ENCODE peak calls at places on chromosomes 16 and 17, in eight cellular contexts. T, W, V, G, D, P, X and Q are unnamed samples.

GRCh38 chr17:48997103-48997826 is at the start of gene IGF2BP1:
- DNase-seq in T (no peak), W (peak), V (no peak), G (no peak), D (peak), P (no peak), X (no peak), Q (no peak)

GRCh38 chr17:49928126-49928800 is 40.7 kb upstream of the DLX4 start:
- DNase-seq in T (no peak), W (no peak), V (no peak), G (no peak), D (no peak), P (no peak), X (no peak), Q (no peak)

GRCh38 chr17:31580331-31581021 is 189.0 kb downstream of the RAB11FIP4 start:
- DNase-seq in T (no peak), W (no peak), V (no peak), G (peak), D (peak), P (no peak), X (no peak), Q (no peak)

GRCh38 chr17:40061532-40062038 is 1.2 kb upstream of the THRA start:
- DNase-seq in T (no peak), W (no peak), V (no peak), G (no peak), D (no peak), P (no peak), X (peak), Q (peak)

GRCh38 chr17:17724307-17724921 is 43.2 kb downstream of the RAI1 start:
- DNase-seq in T (no peak), W (no peak), V (peak), G (no peak), D (peak), P (no peak), X (no peak), Q (peak)

GRCh38 chr17:14331200-14331981 is 30.5 kb downstream of the HS3ST3B1 start:
- DNase-seq in T (no peak), W (no peak), V (no peak), G (no peak), D (no peak), P (no peak), X (no peak), Q (no peak)

GRCh38 chr16:65667013-65667578 is 545.2 kb upstream of the CDH11 start:
- DNase-seq in T (no peak), W (no peak), V (no peak), G (no peak), D (no peak), P (no peak), X (no peak), Q (no peak)

GRCh38 chr17:5592382-5592781 is 8.1 kb upstream of the NLRP1 start:
- DNase-seq in T (no peak), W (peak), V (no peak), G (no peak), D (peak), P (no peak), X (no peak), Q (no peak)

GRCh38 chr17:55319933-55320593 is 55.3 kb downstream of the HLF start:
- DNase-seq in T (no peak), W (no peak), V (no peak), G (no peak), D (no peak), P (no peak), X (no peak), Q (no peak)

GRCh38 chr17:63120406-63120805 is 154.4 kb downstream of the TANC2 start:
- DNase-seq in T (no peak), W (no peak), V (no peak), G (no peak), D (no peak), P (no peak), X (no peak), Q (no peak)

GRCh38 chr17:39863918-39864746 is at the start of gene IKZF3:
- DNase-seq in T (no peak), W (peak), V (peak), G (peak), D (peak), P (no peak), X (peak), Q (peak)

GRCh38 chr17:61724777-61725176 is 133.8 kb upstream of the NACA2 start:
- DNase-seq in T (no peak), W (no peak), V (no peak), G (no peak), D (no peak), P (no peak), X (no peak), Q (no peak)

GRCh38 chr17:77308768-77309726 is 168.3 kb downstream of the SEC14L1 start:
- DNase-seq in T (peak), W (no peak), V (no peak), G (no peak), D (no peak), P (peak), X (no peak), Q (no peak)

GRCh38 chr17:35726609-35727460 is 4.6 kb upstream of the RASL10B start:
- DNase-seq in T (no peak), W (no peak), V (peak), G (no peak), D (no peak), P (no peak), X (peak), Q (no peak)

GRCh38 chr17:82793974-82794620 is 42.2 kb downstream of the TBCD start:
- DNase-seq in T (peak), W (no peak), V (no peak), G (no peak), D (no peak), P (peak), X (no peak), Q (no peak)

GRCh38 chr17:21285164-21286065 is 904 bp downstream of the MAP2K3 start:
- DNase-seq in T (peak), W (no peak), V (no peak), G (peak), D (peak), P (peak), X (peak), Q (no peak)

GRCh38 chr17:82966415-82966814 is 113.0 kb upstream of the METRNL start:
- DNase-seq in T (peak), W (no peak), V (no peak), G (no peak), D (no peak), P (no peak), X (no peak), Q (peak)

GRCh38 chr17:47990962-47991731 is 20.2 kb downstream of the CDK5RAP3 start:
- DNase-seq in T (no peak), W (no peak), V (no peak), G (no peak), D (no peak), P (no peak), X (no peak), Q (peak)

GRCh38 chr17:31593806-31594205 is 202.3 kb downstream of the RAB11FIP4 start:
- DNase-seq in T (no peak), W (no peak), V (peak), G (no peak), D (no peak), P (no peak), X (no peak), Q (peak)

GRCh38 chr17:48470388-48471034 is 40.5 kb upstream of the SKAP1 start:
- DNase-seq in T (no peak), W (no peak), V (no peak), G (no peak), D (no peak), P (no peak), X (no peak), Q (no peak)

GRCh38 chr16:83930730-83931500 is 22.1 kb upstream of the OSGIN1 start:
- DNase-seq in T (no peak), W (no peak), V (no peak), G (no peak), D (no peak), P (no peak), X (no peak), Q (no peak)

GRCh38 chr16:89343501-89344291 is 126.2 kb downstream of the ZNF778 start:
- DNase-seq in T (no peak), W (no peak), V (no peak), G (no peak), D (no peak), P (no peak), X (peak), Q (no peak)

GRCh38 chr16:53769787-53770186 is 65.8 kb downstream of the FTO start:
- DNase-seq in T (no peak), W (no peak), V (no peak), G (no peak), D (peak), P (no peak), X (no peak), Q (no peak)

GRCh38 chr17:31371511-31372097 is 19.9 kb upstream of the RAB11FIP4 start:
- DNase-seq in T (no peak), W (no peak), V (no peak), G (no peak), D (peak), P (no peak), X (no peak), Q (no peak)

GRCh38 chr16:24367186-24367585 is 111.1 kb downstream of the CACNG3 start:
- DNase-seq in T (no peak), W (no peak), V (no peak), G (no peak), D (no peak), P (no peak), X (no peak), Q (no peak)

GRCh38 chr17:39376434-39376833 is 25.0 kb downstream of the FBXL20 start:
- DNase-seq in T (no peak), W (no peak), V (no peak), G (peak), D (no peak), P (no peak), X (no peak), Q (no peak)

GRCh38 chr17:8159459-8160223 is 3.1 kb downstream of the VAMP2 start:
- DNase-seq in T (peak), W (no peak), V (no peak), G (no peak), D (no peak), P (peak), X (no peak), Q (peak)
- H3K27ac ChIP-seq in T (peak), W (no peak), V (no peak), G (peak), D (no peak), P (peak), X (peak), Q (peak)

GRCh38 chr17:78362232-78362631 is 2.4 kb upstream of the SOCS3 start:
- DNase-seq in T (no peak), W (no peak), V (no peak), G (no peak), D (no peak), P (no peak), X (no peak), Q (no peak)

GRCh38 chr17:78360371-78361226 is 722 bp upstream of the SOCS3 start:
- DNase-seq in T (peak), W (peak), V (peak), G (peak), D (peak), P (peak), X (peak), Q (peak)

GRCh38 chr17:78361227-78361683 is 1.4 kb upstream of the SOCS3 start:
- DNase-seq in T (no peak), W (no peak), V (no peak), G (no peak), D (no peak), P (no peak), X (no peak), Q (no peak)

GRCh38 chr17:78364436-78365281 is 4.8 kb upstream of the SOCS3 start:
- DNase-seq in T (no peak), W (no peak), V (no peak), G (no peak), D (no peak), P (no peak), X (no peak), Q (no peak)

DNA sequence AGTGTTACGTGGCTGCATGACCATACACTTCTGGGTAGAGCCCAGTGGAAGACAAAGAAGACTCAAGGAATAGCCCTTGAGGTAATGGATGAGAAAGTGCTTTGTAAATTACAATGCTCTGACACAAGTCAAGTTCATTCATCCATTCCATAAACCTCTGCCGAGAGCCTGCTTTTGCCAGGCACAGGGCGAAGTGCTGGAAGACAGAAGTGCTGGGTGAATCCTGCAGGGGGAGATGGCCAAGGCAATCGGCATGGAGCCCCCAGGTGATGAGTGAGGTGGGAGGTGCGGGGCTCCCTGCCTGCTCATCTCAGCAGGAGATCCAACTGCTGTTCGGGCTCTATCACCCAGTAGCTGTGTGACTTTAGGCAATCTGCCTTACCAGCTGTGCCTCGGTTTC is 2.8 kb upstream of the SOCS3 start:
- DNase-seq in T (no peak), W (no peak), V (no peak), G (no peak), D (no peak), P (no peak), X (no peak), Q (no peak)
- TF ChIP-seq CTCF in T (no peak), W (no peak), V (no peak), G (no peak), D (no peak), P (no peak), X (no peak), Q (no peak)

GRCh38 chr17:76264425-76264754 is 758 bp upstream of the UBALD2 start:
- DNase-seq in T (no peak), W (no peak), V (no peak), G (no peak), D (no peak), P (no peak), X (no peak), Q (no peak)

GRCh38 chr17:76264755-76265623 is at the start of gene UBALD2:
- DNase-seq in T (peak), W (peak), V (peak), G (peak), D (peak), P (peak), X (peak), Q (peak)

GRCh38 chr17:76263896-76264295 is 1.3 kb upstream of the UBALD2 start:
- DNase-seq in T (no peak), W (no peak), V (no peak), G (no peak), D (no peak), P (no peak), X (no peak), Q (peak)

GRCh38 chr17:76261421-76262215 is 3.5 kb upstream of the UBALD2 start:
- DNase-seq in T (no peak), W (no peak), V (no peak), G (no peak), D (peak), P (no peak), X (no peak), Q (no peak)

DNA sequence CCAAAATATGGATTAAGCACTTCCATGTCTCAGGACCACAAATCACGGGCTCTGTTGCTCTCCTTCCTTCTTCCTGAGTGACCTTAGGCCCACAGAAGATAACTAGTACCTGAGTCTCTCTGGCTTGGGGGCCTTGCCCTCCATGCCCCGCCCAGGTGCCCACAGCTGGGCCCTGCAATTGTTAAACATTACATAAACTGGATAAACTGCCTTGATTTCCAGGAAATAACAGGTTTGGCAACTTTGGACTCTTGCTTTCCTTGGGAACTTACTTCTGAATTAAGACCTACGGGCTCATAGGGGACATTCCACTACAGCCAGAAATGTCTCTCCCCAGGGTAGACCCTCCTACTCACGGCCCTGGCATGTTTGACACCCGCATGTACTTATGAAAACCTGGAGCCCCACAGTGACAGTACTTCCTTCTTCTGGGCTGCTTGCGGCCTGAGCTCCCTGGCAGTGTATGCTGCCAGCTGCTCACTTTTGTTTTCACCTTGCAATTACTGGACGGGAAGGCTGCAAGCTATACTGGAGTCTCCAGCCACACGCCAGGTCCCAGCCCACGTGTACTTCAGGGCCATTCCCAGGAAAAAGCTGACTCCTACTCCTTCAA is 2.3 kb upstream of the UBALD2 start:
- DNase-seq in T (peak), W (no peak), V (no peak), G (peak), D (peak), P (no peak), X (peak), Q (no peak)
- TF ChIP-seq POLR2A in T (no peak), W (no peak), V (no peak), G (no peak), D (no peak), P (peak), X (peak), Q (no peak)

GRCh38 chr17:67186782-67187181 is 58.2 kb downstream of the HELZ start:
- DNase-seq in T (no peak), W (no peak), V (no peak), G (no peak), D (no peak), P (no peak), X (no peak), Q (no peak)

GRCh38 chr17:67180275-67180674 is 64.7 kb downstream of the HELZ start:
- DNase-seq in T (no peak), W (no peak), V (no peak), G (no peak), D (no peak), P (no peak), X (no peak), Q (no peak)

GRCh38 chr17:67187927-67188326 is 57.1 kb downstream of the HELZ start:
- DNase-seq in T (no peak), W (no peak), V (no peak), G (no peak), D (no peak), P (no peak), X (no peak), Q (no peak)

GRCh38 chr17:67181825-67182224 is 63.2 kb downstream of the HELZ start:
- DNase-seq in T (no peak), W (no peak), V (no peak), G (no peak), D (no peak), P (no peak), X (no peak), Q (no peak)

GRCh38 chr17:67183531-67183930 is 61.5 kb downstream of the HELZ start:
- DNase-seq in T (no peak), W (no peak), V (no peak), G (no peak), D (peak), P (no peak), X (no peak), Q (no peak)
- H3K27ac ChIP-seq in T (no peak), W (no peak), V (no peak), G (no peak), D (no peak), P (no peak), X (no peak), Q (no peak)

GRCh38 chr17:74960739-74961342 is 11.7 kb downstream of the HID1 start:
- DNase-seq in T (no peak), W (peak), V (no peak), G (peak), D (no peak), P (no peak), X (peak), Q (no peak)
- TF ChIP-seq CTCF in T (peak), W (peak), V (peak), G (no peak), D (no peak), P (no peak), X (no peak), Q (peak)

GRCh38 chr17:1029196-1029911 is 32.4 kb downstream of the TIMM22 start:
- DNase-seq in T (no peak), W (no peak), V (no peak), G (no peak), D (no peak), P (peak), X (peak), Q (no peak)
- TF ChIP-seq POLR2A in T (no peak), W (no peak), V (no peak), G (no peak), D (no peak), P (no peak), X (peak), Q (no peak)

GRCh38 chr16:72042157-72042660 is 12.1 kb upstream of the HP start:
- DNase-seq in T (no peak), W (no peak), V (no peak), G (no peak), D (peak), P (no peak), X (no peak), Q (no peak)

GRCh38 chr16:72044825-72045359 is 9.4 kb upstream of the HP start:
- DNase-seq in T (no peak), W (no peak), V (no peak), G (no peak), D (no peak), P (no peak), X (no peak), Q (no peak)

GRCh38 chr16:72043058-72043457 is 11.2 kb upstream of the HP start:
- DNase-seq in T (no peak), W (no peak), V (no peak), G (no peak), D (no peak), P (no peak), X (no peak), Q (no peak)

GRCh38 chr16:72049110-72049509 is 5.2 kb upstream of the HP start:
- DNase-seq in T (no peak), W (no peak), V (no peak), G (no peak), D (no peak), P (no peak), X (no peak), Q (no peak)

GRCh38 chr16:72043539-72043938 is 10.8 kb upstream of the HP start:
- DNase-seq in T (no peak), W (no peak), V (no peak), G (no peak), D (no peak), P (no peak), X (no peak), Q (no peak)
- H3K27ac ChIP-seq in T (no peak), W (no peak), V (no peak), G (no peak), D (no peak), P (no peak), X (no peak), Q (no peak)

DNA sequence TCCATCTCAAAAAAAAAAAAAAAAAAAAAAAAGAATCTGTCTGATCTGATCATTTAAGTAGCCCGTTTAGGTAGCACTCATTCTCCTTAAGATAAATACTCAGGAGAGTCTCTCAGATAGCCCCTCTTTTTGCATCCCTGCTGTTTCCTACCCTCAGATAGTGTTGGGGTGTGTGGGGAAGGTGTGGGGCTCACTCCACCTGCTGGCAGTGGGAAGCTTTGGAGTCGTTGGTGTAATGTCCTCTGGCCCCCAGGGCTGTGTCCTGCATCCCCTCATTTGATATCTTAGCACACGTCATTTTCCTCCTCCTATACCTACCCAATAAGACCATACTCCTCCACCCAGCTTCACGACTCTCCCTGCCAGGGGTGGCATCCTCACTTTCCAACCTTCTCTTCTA is 20.5 kb upstream of the MYH10 start:
- DNase-seq in T (no peak), W (no peak), V (no peak), G (no peak), D (no peak), P (no peak), X (no peak), Q (no peak)
- TF ChIP-seq CTCF in T (no peak), W (no peak), V (no peak), G (no peak), D (no peak), P (no peak), X (no peak), Q (no peak)

DNA sequence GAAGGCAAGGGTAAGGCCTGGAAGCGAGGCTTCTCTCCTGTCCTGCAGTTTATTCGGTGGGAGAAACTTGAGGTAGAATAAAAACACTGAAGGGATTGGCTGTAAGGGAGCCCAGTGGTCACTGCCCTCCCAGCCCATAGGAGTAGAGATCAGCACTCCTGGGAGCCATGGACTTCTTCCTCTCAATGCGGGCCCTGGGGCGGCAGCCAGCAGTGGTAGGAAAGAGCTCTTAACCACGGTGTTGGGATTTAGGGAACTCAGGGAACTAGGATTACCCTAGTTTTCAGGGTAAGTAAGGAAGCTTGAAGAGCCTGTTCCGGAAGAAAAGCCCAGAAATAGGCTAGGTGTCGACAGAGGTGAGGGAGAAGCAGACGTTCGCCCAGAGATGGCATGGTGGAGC is 23.8 kb upstream of the NAGLU start:
- DNase-seq in T (no peak), W (no peak), V (no peak), G (no peak), D (no peak), P (peak), X (no peak), Q (no peak)
- TF ChIP-seq POLR2A in T (no peak), W (no peak), V (no peak), G (no peak), D (no peak), P (no peak), X (no peak), Q (no peak)

GRCh38 chr17:80676096-80676466 is 131.4 kb downstream of the RPTOR start:
- DNase-seq in T (no peak), W (no peak), V (no peak), G (no peak), D (no peak), P (no peak), X (no peak), Q (no peak)
- H3K27ac ChIP-seq in T (no peak), W (no peak), V (no peak), G (no peak), D (no peak), P (no peak), X (no peak), Q (no peak)